ENCODE peak calls at places on chromosome X, in ten cellular contexts. I is astrocyte, J is cardiac muscle cell, F is pancreas, H is neural progenitor cell, E is heart left ventricle, K is SK-N-SH, X is right lobe of liver, B is left ventricle myocardium inferior, R is sigmoid colon. U is an unnamed sample.

GRCh38 chrX:135973025-135973547 is 702 bp downstream of the MMGT1 start:
- DNase-seq in I (no peak), R (no peak), F (peak; percentile 1), H (no peak), B (no peak), E (no peak), X (peak; percentile 42), J (peak; percentile 19), K (no peak), U (no peak)

GRCh38 chrX:75547783-75548182 is 24.9 kb upstream of the ZDHHC15 start:
- DNase-seq in R (peak; percentile 86), I (no peak), K (no peak), X (peak; percentile 46), J (no peak), H (no peak), B (peak; percentile 39), E (peak; percentile 82), F (no peak), U (peak; percentile 35)

GRCh38 chrX:134737721-134738369 is 79.6 kb upstream of the PLAC1 start:
- DNase-seq in J (no peak), R (no peak), H (no peak), F (no peak), K (no peak), X (no peak), B (no peak), E (no peak), I (no peak), U (no peak)

GRCh38 chrX:23885803-23886202 is 21.9 kb downstream of the APOO start:
- DNase-seq in F (no peak), H (no peak), K (no peak), J (no peak), E (no peak), R (no peak), I (no peak), B (no peak), X (no peak), U (no peak)

GRCh38 chrX:14832591-14832990 is 40.3 kb downstream of the FANCB start:
- DNase-seq in F (no peak), R (no peak), B (no peak), J (no peak), H (no peak), K (no peak), X (no peak), I (peak; percentile 12), E (no peak), U (no peak)

GRCh38 chrX:100673397-100673953 is 29.5 kb downstream of the SRPX2 start:
- DNase-seq in R (no peak), E (no peak), K (no peak), B (no peak), X (no peak), J (peak; percentile 79), H (no peak), F (no peak), I (peak; percentile 77), U (no peak)

GRCh38 chrX:15530318-15530717 is 29.7 kb downstream of the BMX start:
- DNase-seq in E (no peak), F (no peak), B (no peak), I (no peak), R (no peak), X (no peak), H (no peak), J (no peak), K (no peak), U (no peak)

GRCh38 chrX:69138512-69138911 is 26.7 kb downstream of the PJA1 start:
- DNase-seq in B (no peak), F (no peak), R (no peak), H (no peak), I (no peak), J (peak; percentile 41), X (no peak), E (no peak), K (no peak), U (no peak)

GRCh38 chrX:82816001-82816400 is 692.1 kb upstream of the POU3F4 start:
- DNase-seq in F (no peak), H (no peak), E (no peak), B (no peak), K (no peak), J (no peak), I (no peak), X (no peak), R (no peak), U (no peak)

GRCh38 chrX:12080265-12080664 is 58.0 kb upstream of the FRMPD4 start:
- DNase-seq in I (peak; percentile 6), K (peak; percentile 18), B (no peak), R (no peak), H (peak; percentile 52), E (no peak), J (peak; percentile 63), X (no peak), F (no peak), U (no peak)

GRCh38 chrX:144946696-144947095 is 300.6 kb upstream of the SPANXN1 start:
- DNase-seq in R (no peak), F (no peak), X (no peak), J (no peak), I (no peak), H (no peak), K (no peak), E (no peak), B (no peak), U (no peak)

GRCh38 chrX:14591976-14592375 is 62.6 kb downstream of the GLRA2 start:
- DNase-seq in H (no peak), K (no peak), F (no peak), E (no peak), X (no peak), B (no peak), J (no peak), I (peak; percentile 10), R (no peak), U (no peak)

GRCh38 chrX:72097081-72097480 is 34.6 kb downstream of the RTL5 start:
- DNase-seq in B (no peak), X (no peak), R (no peak), I (no peak), K (no peak), J (no peak), H (no peak), E (no peak), F (no peak), U (no peak)

GRCh38 chrX:72100824-72101351 is 30.8 kb downstream of the RTL5 start:
- DNase-seq in J (no peak), E (no peak), I (no peak), F (no peak), H (no peak), R (no peak), X (no peak), K (no peak), B (no peak), U (no peak)

GRCh38 chrX:72100051-72100755 is 31.5 kb downstream of the RTL5 start:
- DNase-seq in E (no peak), H (no peak), K (no peak), B (no peak), X (no peak), I (no peak), F (no peak), J (no peak), R (no peak), U (no peak)

GRCh38 chrX:72094894-72095293 is 36.8 kb downstream of the RTL5 start:
- DNase-seq in K (peak; percentile 90), I (peak; percentile 18), X (no peak), R (no peak), J (peak; percentile 54), H (peak; percentile 21), E (peak; percentile 55), B (peak; percentile 52), F (no peak), U (no peak)

GRCh38 chrX:72095370-72095769 is 36.3 kb downstream of the RTL5 start:
- DNase-seq in I (no peak), K (no peak), J (no peak), H (no peak), R (no peak), X (no peak), E (no peak), B (no peak), F (no peak), U (no peak)
- H3K27ac ChIP-seq in I (no peak overlapping the region), K (peak overlapping the region; percentile 96), J (peak overlapping the region; percentile 55), H (no peak overlapping the region), R (no peak overlapping the region), X (no peak overlapping the region), E (no peak overlapping the region), B (peak overlapping the region; percentile 16), F (no peak overlapping the region), U (no peak overlapping the region)

GRCh38 chrX:154312116-154312515 is 16.5 kb downstream of the TKTL1 start:
- DNase-seq in J (no peak), E (peak; percentile 9), R (no peak), F (no peak), X (no peak), H (no peak), B (no peak), K (no peak), I (no peak), U (no peak)
- H3K9me3 ChIP-seq in J (no peaks in the 10 kb centered on the region), E (no peaks in the 10 kb centered on the region), R (no peaks in the 10 kb centered on the region), F (no peaks in the 10 kb centered on the region), X (no peaks in the 10 kb centered on the region), H (no peaks in the 10 kb centered on the region), B (no peaks in the 10 kb centered on the region), K (no peaks in the 10 kb centered on the region), I (no peaks in the 10 kb centered on the region), U (no peaks in the 10 kb centered on the region)

DNA sequence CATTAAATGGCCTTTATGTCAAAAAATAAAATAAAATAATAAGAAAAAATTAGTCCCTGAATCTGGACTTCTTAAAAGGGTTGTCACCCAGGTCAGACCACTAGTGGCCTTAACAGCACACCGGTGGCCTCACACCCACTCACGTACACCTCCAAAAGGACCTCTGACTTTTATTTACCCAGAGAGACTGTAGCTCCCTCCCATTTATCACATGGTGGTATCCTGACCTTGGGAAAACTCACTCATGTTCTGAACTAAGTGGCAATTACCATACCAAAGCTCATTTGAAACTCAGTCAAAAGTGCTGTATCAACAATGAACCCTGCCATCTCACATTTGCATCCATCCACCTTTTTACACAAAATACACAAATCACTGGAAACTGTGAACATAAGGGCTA is 53.1 kb upstream of the MAP3K15 start:
- DNase-seq in X (no peak), H (no peak), B (no peak), J (no peak), I (no peak), F (no peak), K (no peak), E (no peak), R (no peak), U (no peak)
- H3K4me3 ChIP-seq in X (no peak overlapping the region), H (no peak overlapping the region), B (peak overlapping the region; percentile 59), J (no peak overlapping the region), I (no peak overlapping the region), F (no peak overlapping the region), K (no peak overlapping the region), E (peak overlapping the region; percentile 24), R (no peak overlapping the region), U (no peak overlapping the region)

DNA sequence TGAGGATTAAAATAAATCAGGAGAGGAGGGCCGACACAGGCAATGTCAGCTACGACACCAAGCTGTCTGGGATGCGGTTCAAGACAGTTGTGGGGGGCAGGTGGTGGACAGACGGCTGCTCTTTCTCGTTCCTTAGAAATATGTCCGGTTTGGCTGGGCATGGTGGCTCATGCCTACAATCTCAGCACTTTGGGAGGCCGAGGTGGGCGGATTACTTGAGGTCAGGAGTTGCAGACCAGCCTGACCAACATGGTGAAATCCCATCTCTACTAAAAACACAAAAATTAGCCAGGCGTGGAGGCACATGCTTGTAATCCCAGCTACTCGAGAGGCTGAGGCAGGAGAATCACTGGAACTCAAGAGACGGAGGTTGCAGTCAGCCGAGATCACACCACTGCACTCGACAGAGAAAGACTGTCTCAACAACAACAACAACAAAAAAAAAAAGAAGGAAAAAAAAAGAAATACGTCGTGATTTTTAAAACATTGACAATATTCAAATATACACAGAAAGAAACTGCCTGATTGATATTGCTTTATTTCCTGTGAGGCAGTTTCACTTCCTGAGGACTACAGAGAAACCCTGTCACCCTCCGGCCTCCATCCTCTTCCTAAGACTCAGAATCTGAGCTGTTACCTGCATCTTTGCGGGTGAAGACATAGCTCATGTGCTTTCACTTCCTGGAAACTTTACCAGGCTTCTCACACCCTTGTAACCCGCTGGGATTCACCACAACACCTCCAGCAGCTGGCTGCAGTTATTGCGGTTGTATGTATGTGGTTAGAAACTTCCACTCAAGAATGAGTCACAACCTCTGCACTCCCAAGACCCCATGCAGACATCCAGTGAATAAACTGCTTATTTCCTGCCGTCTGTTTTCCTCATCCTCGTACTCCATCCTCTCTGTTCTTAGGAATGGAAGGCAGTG is 63.8 kb upstream of the STS start:
- DNase-seq in H (no peak), J (peak; percentile 87), I (peak; percentile 99), R (no peak), B (no peak), K (no peak), X (no peak), F (no peak), E (no peak), U (no peak)
- H3K27ac ChIP-seq in H (no peak overlapping the region), J (no peak overlapping the region), I (no peak overlapping the region), R (no peak overlapping the region), B (no peak overlapping the region), K (no peak overlapping the region), X (no peak overlapping the region), F (no peak overlapping the region), E (no peak overlapping the region), U (no peak overlapping the region)